ENCODE peak calls at places on chromosomes 13 and 19, in ten cellular contexts. N, Q, D, C, X, U, A, W, I and M are unnamed samples.

GRCh38 chr19:2149980-2150793 is 1.2 kb downstream of the AP3D1 start:
- DNase-seq in C (peak), W (no peak), A (peak), N (no peak), X (peak), I (no peak), U (no peak), Q (no peak), D (no peak), M (no peak)

GRCh38 chr13:78978381-78978998 is 319.5 kb upstream of the OBI1 start:
- DNase-seq in N (no peak), D (peak), W (no peak), U (peak), I (no peak), Q (peak), X (peak), C (peak), A (no peak), M (peak)

GRCh38 chr13:56670563-56670962 is 470.2 kb upstream of the PRR20A start:
- DNase-seq in A (no peak), W (no peak), U (no peak), I (no peak), Q (no peak), N (no peak), C (no peak), D (no peak), X (no peak), M (no peak)

GRCh38 chr19:3670258-3670795 is 29.9 kb downstream of the PIP5K1C start:
- DNase-seq in I (peak), A (peak), N (no peak), X (peak), D (no peak), Q (peak), W (peak), C (peak), U (no peak), M (peak)

GRCh38 chr19:41792513-41793413 is 3.6 kb upstream of the CEACAM3 start:
- DNase-seq in A (no peak), U (no peak), Q (peak), I (peak), W (no peak), X (peak), D (no peak), N (peak), C (peak), M (peak)

GRCh38 chr13:55160911-55161310 is 1979.8 kb upstream of the PRR20A start:
- DNase-seq in U (no peak), I (no peak), A (no peak), X (no peak), D (no peak), W (no peak), N (no peak), C (no peak), Q (no peak), M (no peak)

GRCh38 chr19:10305139-10305806 is 4.3 kb downstream of the ZGLP1 start:
- DNase-seq in X (no peak), Q (peak), I (peak), N (peak), A (no peak), U (no peak), D (no peak), C (no peak), W (no peak), M (peak)

GRCh38 chr19:2540646-2541454 is 64.9 kb downstream of the GADD45B start:
- DNase-seq in U (no peak), Q (peak), I (peak), X (peak), C (peak), W (no peak), D (no peak), A (peak), N (peak), M (peak)

GRCh38 chr13:27425151-27425917 is 915 bp downstream of the GTF3A start:
- DNase-seq in I (no peak), Q (no peak), D (no peak), N (no peak), U (no peak), W (no peak), A (no peak), C (peak), X (peak), M (peak)

DNA sequence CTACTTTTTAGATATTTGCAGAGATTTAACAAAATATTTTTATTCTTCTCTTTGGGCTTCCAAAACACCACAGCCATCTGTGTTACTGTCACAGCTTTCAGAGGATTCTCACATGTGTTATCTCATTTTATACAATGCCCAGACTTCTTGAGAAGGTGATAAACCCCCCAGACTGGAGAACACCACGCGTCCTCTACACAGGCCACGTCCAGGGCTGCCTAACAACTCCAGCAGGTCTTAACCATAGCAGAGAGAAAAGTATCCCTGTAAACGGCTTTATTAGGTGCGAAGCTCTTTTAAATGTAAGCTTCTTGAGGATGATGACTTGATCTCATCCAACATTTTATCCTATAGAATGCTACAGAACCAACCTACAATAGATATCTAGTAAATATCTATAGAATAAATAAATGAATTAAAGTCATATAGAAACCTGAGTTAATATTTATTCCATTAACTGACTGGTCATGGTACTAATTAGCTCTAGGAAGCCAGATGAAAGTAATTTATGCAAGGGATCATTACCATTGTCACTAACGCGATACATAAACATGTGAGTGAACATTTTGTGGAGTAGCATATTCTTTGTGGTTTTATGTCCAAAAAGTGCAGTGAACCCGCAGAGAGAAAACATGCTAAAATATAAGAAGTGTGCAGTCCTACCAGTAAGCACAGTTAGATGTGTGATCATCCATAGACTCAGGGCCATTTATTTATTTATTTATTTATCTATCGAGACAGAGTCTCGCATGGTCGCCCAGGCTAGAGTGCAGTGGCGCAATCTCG is 1.8 kb downstream of the GPR183 start:
- DNase-seq in D (no peak), U (no peak), A (no peak), I (no peak), W (no peak), C (no peak), X (no peak), Q (no peak), N (no peak), M (no peak)
- H3K4me3 ChIP-seq in D (peak), U (no peak), A (no peak), I (peak), W (no peak), C (no peak), X (peak), Q (no peak), N (peak), M (no peak)

DNA sequence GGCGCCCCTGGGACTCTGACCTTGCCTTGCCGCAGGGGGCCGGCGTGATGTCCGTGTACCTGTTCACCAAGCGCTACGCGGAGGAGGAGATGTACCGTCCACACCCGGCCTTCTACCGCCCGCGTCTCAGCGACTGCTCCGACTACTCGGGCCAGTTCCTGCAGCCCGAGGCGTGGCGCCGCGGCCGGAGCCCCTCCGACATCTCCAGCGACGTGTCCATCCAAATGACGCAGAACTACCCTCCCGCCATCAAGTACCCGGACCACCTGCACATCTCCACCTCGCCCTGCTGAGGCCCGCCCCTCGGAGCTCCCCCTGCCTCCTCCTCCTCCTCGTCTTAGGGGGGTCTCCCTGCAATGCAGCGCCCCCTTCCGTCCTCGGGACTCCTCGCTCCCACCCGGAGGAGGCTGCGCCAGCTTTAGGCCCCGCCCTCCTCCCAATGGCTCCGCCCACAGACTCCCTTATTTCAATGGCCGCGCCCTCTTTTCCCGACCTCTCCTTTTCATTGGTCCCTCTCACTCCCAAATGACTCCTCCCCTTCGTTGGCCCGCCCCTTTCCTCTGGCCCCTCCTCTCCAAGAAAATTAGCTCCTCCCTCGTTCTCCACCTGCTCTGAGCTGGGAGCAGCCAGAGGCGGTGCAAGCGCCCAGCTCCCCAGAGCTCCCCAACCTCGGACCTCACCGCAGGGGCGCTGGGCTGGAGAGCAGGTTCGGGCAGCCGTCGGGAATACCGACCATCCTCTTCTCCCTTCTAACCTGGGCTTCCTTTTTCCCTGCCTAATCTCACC is 20.5 kb upstream of the CACNG8 start:
- DNase-seq in C (no peak), U (no peak), A (peak), X (no peak), N (peak), W (no peak), I (no peak), Q (peak), D (no peak), M (peak)
- TF ChIP-seq CTCF in C (no peak), U (no peak), A (no peak), X (no peak), N (no peak), W (no peak), I (no peak), Q (peak), D (no peak), M (no peak)

DNA sequence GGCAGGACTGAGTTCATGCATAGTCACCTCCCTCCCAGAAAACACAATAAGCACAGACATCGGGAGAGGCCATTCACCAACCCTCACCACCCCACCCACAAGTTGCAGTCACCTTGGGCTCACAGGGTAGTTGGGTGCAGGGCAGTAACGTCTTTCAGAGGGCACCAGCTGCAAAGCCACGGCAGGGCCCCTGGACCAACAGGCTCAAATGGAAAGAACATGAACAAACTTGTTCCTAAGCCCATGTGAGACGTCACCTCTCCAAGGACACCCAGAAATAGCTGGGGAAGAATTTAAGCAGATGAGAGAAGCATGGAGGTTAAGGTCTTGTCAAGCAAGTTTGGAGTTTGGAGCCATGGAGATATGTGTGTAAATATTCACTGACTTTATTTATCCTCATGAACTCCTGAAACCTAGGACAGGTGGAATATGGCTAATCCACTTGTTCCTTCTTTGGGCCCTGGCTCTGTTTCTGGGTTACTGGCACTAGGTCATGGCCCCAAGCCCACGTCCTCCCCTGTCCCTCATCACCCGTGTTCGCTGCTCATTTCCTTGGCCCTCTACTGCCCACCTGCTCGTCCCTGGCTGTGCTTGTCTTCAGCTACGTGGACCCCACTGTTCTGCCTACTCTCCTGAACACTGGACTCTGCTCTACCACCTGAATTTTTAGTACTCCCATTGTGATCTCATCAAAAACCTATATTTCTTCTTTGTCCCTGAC is 40.4 kb downstream of the SACS start:
- DNase-seq in U (no peak), D (no peak), Q (no peak), N (no peak), A (no peak), X (no peak), C (peak), W (no peak), I (no peak), M (no peak)
- H3K4me3 ChIP-seq in U (no peak), D (no peak), Q (no peak), N (no peak), A (no peak), X (no peak), C (no peak), W (no peak), I (no peak), M (no peak)

GRCh38 chr19:52590728-52591127 is 20.6 kb downstream of the ZNF701 start:
- DNase-seq in A (no peak), W (no peak), I (no peak), C (no peak), U (no peak), Q (no peak), D (no peak), X (no peak), N (no peak), M (no peak)
- TF ChIP-seq CTCF in A (no peak), W (no peak), I (no peak), C (no peak), U (peak), Q (no peak), D (peak), X (no peak), N (no peak), M (no peak)

GRCh38 chr19:35843676-35844481 is 8.4 kb downstream of the NPHS1 start:
- DNase-seq in W (no peak), N (no peak), C (no peak), U (no peak), D (no peak), Q (no peak), X (peak), A (peak), I (no peak), M (no peak)
- H3K4me3 ChIP-seq in W (no peak), N (no peak), C (no peak), U (no peak), D (no peak), Q (no peak), X (no peak), A (no peak), I (no peak), M (no peak)

DNA sequence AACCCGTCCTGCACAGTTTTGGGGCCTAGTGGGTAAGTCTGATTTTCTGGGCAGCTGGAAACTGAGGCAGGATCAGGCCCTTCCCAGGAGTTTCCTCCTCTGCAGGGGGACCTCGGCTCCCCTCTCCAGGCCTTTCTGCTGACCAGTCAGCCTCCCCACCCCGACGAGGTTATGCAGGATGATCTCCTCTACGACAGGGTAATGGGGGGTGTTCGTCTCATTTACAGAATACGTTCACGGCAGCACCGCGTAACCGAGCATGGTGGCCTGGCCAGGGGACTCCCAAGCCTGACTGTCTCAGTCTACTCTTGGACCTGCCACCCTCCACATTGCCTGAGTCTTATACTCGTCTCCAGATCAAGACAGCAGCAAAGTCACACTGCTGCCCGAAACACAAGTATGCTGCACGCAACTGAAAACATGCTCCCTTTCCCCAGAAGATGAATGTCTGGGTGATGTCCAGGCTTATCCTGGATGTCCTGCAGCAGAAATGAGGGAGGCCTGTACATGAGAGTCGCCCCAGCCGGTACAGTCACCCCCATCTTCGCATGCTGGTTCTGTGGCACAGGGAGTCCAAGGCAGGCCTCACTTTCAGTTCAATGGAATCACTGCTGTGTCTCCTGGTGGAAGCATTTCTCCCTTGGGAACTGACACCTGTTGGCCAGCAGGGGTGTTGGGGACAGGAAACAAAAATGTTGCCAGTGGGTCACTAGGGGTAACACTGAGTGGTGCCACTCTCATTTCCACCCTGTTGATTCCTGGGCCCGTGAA is 120.8 kb downstream of the SOX1 start:
- DNase-seq in D (no peak), N (no peak), W (no peak), C (no peak), I (no peak), U (no peak), X (no peak), A (no peak), Q (no peak), M (no peak)
- TF ChIP-seq CTCF in D (no peak), N (no peak), W (no peak), C (no peak), I (no peak), U (no peak), X (no peak), A (no peak), Q (no peak), M (no peak)

GRCh38 chr19:17555480-17555928 is at the start of gene COLGALT1:
- DNase-seq in W (peak), Q (peak), D (peak), X (peak), I (peak), N (peak), C (peak), A (peak), U (peak), M (peak)

GRCh38 chr19:17554968-17555479 is 425 bp upstream of the COLGALT1 start:
- DNase-seq in U (peak), I (no peak), D (no peak), W (no peak), C (no peak), A (no peak), N (no peak), Q (no peak), X (no peak), M (no peak)

GRCh38 chr19:17550076-17550667 is 5.3 kb upstream of the COLGALT1 start:
- DNase-seq in X (no peak), D (no peak), W (no peak), Q (no peak), I (no peak), U (no peak), A (no peak), C (no peak), N (no peak), M (no peak)

GRCh38 chr19:17555929-17556813 is 722 bp downstream of the COLGALT1 start:
- DNase-seq in A (no peak), U (no peak), X (peak), W (no peak), N (peak), C (peak), Q (peak), D (no peak), I (peak), M (peak)

DNA sequence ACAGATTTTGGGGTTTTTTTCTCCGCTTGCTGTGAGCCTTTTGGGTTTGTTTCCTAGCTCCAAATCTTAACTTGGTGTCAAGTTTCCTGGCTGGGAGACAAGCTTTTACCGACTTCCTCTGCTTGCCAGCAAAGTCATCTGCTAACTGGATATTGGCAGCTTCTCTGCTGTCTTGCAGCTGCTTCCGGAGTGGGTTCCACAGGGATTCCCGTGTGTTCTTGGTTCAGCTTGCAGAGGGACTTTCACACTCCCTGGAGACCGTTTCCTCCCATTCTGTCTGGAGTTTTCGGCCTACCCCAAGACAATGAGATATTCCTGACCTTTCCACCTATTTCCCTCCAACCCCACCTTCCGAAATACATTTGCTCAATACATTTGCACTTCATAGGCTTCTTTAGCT is 2.2 kb upstream of the COLGALT1 start:
- DNase-seq in C (peak), A (no peak), W (no peak), X (peak), U (no peak), Q (peak), N (no peak), I (peak), D (no peak), M (peak)
- H3K4me3 ChIP-seq in C (no peak), A (no peak), W (no peak), X (no peak), U (no peak), Q (no peak), N (no peak), I (no peak), D (no peak), M (no peak)

GRCh38 chr19:53520547-53521372 is 17.2 kb upstream of the ZNF331 start:
- DNase-seq in W (peak), D (peak), C (peak), U (peak), Q (peak), I (peak), A (peak), N (peak), X (peak), M (peak)
- TF ChIP-seq CTCF in W (no peak), D (no peak), C (no peak), U (no peak), Q (no peak), I (no peak), A (no peak), N (no peak), X (no peak), M (no peak)